ENCODE peak calls at places on chromosomes 3 and 15, in ten cellular contexts. One of them, this sample, is unnamed.
A peak's percentile ranks its signal among the peaks of the same experiment; 100 is the strongest.

GRCh38 chr3:162498626-162499025 is 1002.0 kb downstream of the OTOL1 start:
- DNase-seq in AG04449: no peak
- DNase-seq in colonic mucosa: no peak
- DNase-seq in fibroblast of villous mesenchyme: no peak
- DNase-seq in A549: no peak
- DNase-seq in Peyer's patch: no peak
- DNase-seq in WERI-Rb-1: no peak
- DNase-seq in AG10803: no peak
- DNase-seq in neuronal stem cell: no peak
- DNase-seq in mesenchymal stem cell: no peak
- DNase-seq in this sample: no peak

GRCh38 chr3:119191800-119192199 is 18.4 kb downstream of the UPK1B start:
- DNase-seq in colonic mucosa: no peak
- DNase-seq in AG04449: no peak
- DNase-seq in fibroblast of villous mesenchyme: no peak
- DNase-seq in mesenchymal stem cell: no peak
- DNase-seq in A549: no peak
- DNase-seq in Peyer's patch: no peak
- DNase-seq in WERI-Rb-1: no peak
- DNase-seq in AG10803: no peak
- DNase-seq in neuronal stem cell: no peak
- DNase-seq in this sample: no peak

GRCh38 chr3:174430986-174431385 is 428.1 kb upstream of the NAALADL2 start:
- DNase-seq in mesenchymal stem cell: no peak
- DNase-seq in AG10803: no peak
- DNase-seq in neuronal stem cell: no peak
- DNase-seq in colonic mucosa: no peak
- DNase-seq in AG04449: no peak
- DNase-seq in WERI-Rb-1: no peak
- DNase-seq in Peyer's patch: no peak
- DNase-seq in A549: no peak
- DNase-seq in fibroblast of villous mesenchyme: no peak
- DNase-seq in this sample: no peak

GRCh38 chr3:187741403-187742350 is 3.6 kb downstream of the BCL6 start:
- DNase-seq in AG04449: no peak
- DNase-seq in colonic mucosa: peak; percentile 82
- DNase-seq in AG10803: peak; percentile 82
- DNase-seq in WERI-Rb-1: peak; percentile 55
- DNase-seq in neuronal stem cell: peak; percentile 67
- DNase-seq in fibroblast of villous mesenchyme: peak; percentile 89
- DNase-seq in Peyer's patch: peak; percentile 72
- DNase-seq in A549: peak; percentile 72
- DNase-seq in mesenchymal stem cell: peak; percentile 94
- DNase-seq in this sample: no peak

GRCh38 chr3:38465588-38466154 is 12.0 kb downstream of the ACVR2B start:
- DNase-seq in fibroblast of villous mesenchyme: no peak
- DNase-seq in mesenchymal stem cell: no peak
- DNase-seq in AG04449: no peak
- DNase-seq in neuronal stem cell: no peak
- DNase-seq in AG10803: no peak
- DNase-seq in colonic mucosa: no peak
- DNase-seq in WERI-Rb-1: no peak
- DNase-seq in Peyer's patch: no peak
- DNase-seq in A549: no peak
- DNase-seq in this sample: no peak

GRCh38 chr3:120568624-120569023 is 27.5 kb upstream of the NDUFB4 start:
- DNase-seq in neuronal stem cell: no peak
- DNase-seq in Peyer's patch: no peak
- DNase-seq in WERI-Rb-1: no peak
- DNase-seq in AG04449: no peak
- DNase-seq in colonic mucosa: no peak
- DNase-seq in AG10803: peak; percentile 27
- DNase-seq in A549: no peak
- DNase-seq in mesenchymal stem cell: peak; percentile 6
- DNase-seq in fibroblast of villous mesenchyme: peak; percentile 45
- DNase-seq in this sample: no peak

GRCh38 chr15:31344824-31345605 is 18.4 kb downstream of the KLF13 start:
- DNase-seq in fibroblast of villous mesenchyme: no peak
- DNase-seq in A549: no peak
- DNase-seq in WERI-Rb-1: no peak
- DNase-seq in AG10803: peak; percentile 35
- DNase-seq in colonic mucosa: peak; percentile 92
- DNase-seq in Peyer's patch: peak; percentile 56
- DNase-seq in AG04449: no peak
- DNase-seq in mesenchymal stem cell: no peak
- DNase-seq in neuronal stem cell: no peak
- DNase-seq in this sample: no peak

GRCh38 chr15:37140531-37141053 is 40.2 kb upstream of the MEIS2 start:
- DNase-seq in AG04449: no peak
- DNase-seq in fibroblast of villous mesenchyme: no peak
- DNase-seq in Peyer's patch: no peak
- DNase-seq in neuronal stem cell: no peak
- DNase-seq in AG10803: peak; percentile 53
- DNase-seq in mesenchymal stem cell: no peak
- DNase-seq in A549: no peak
- DNase-seq in WERI-Rb-1: no peak
- DNase-seq in colonic mucosa: no peak
- DNase-seq in this sample: no peak

GRCh38 chr3:149367021-149367840 is 10.2 kb downstream of the TM4SF1 start:
- DNase-seq in AG04449: no peak
- DNase-seq in colonic mucosa: peak; percentile 74
- DNase-seq in WERI-Rb-1: no peak
- DNase-seq in AG10803: no peak
- DNase-seq in A549: peak; percentile 95
- DNase-seq in neuronal stem cell: no peak
- DNase-seq in Peyer's patch: no peak
- DNase-seq in mesenchymal stem cell: peak; percentile 77
- DNase-seq in fibroblast of villous mesenchyme: peak; percentile 44
- DNase-seq in this sample: no peak

GRCh38 chr3:46284981-46285683 is 42.9 kb downstream of the CCR3 start:
- DNase-seq in AG10803: no peak
- DNase-seq in fibroblast of villous mesenchyme: no peak
- DNase-seq in WERI-Rb-1: no peak
- DNase-seq in neuronal stem cell: no peak
- DNase-seq in A549: no peak
- DNase-seq in colonic mucosa: no peak
- DNase-seq in mesenchymal stem cell: no peak
- DNase-seq in AG04449: no peak
- DNase-seq in Peyer's patch: no peak
- DNase-seq in this sample: no peak

GRCh38 chr3:139353920-139354556 is 10.2 kb downstream of the MRPS22 start:
- DNase-seq in AG04449: peak; percentile 7
- DNase-seq in fibroblast of villous mesenchyme: peak; percentile 64
- DNase-seq in WERI-Rb-1: peak; percentile 70
- DNase-seq in colonic mucosa: no peak
- DNase-seq in mesenchymal stem cell: peak; percentile 79
- DNase-seq in neuronal stem cell: no peak
- DNase-seq in AG10803: peak; percentile 65
- DNase-seq in A549: peak; percentile 66
- DNase-seq in Peyer's patch: no peak
- DNase-seq in this sample: no peak

GRCh38 chr15:83658406-83658805 is 4.5 kb downstream of the ADAMTSL3 start:
- DNase-seq in WERI-Rb-1: no peak
- DNase-seq in AG10803: no peak
- DNase-seq in mesenchymal stem cell: no peak
- DNase-seq in colonic mucosa: no peak
- DNase-seq in Peyer's patch: no peak
- DNase-seq in A549: no peak
- DNase-seq in neuronal stem cell: no peak
- DNase-seq in fibroblast of villous mesenchyme: no peak
- DNase-seq in AG04449: no peak
- DNase-seq in this sample: no peak

GRCh38 chr15:87669846-87670245 is 586.7 kb downstream of the NTRK3 start:
- DNase-seq in colonic mucosa: no peak
- DNase-seq in neuronal stem cell: no peak
- DNase-seq in fibroblast of villous mesenchyme: no peak
- DNase-seq in A549: no peak
- DNase-seq in Peyer's patch: no peak
- DNase-seq in mesenchymal stem cell: no peak
- DNase-seq in AG10803: peak; percentile 34
- DNase-seq in WERI-Rb-1: no peak
- DNase-seq in AG04449: no peak
- DNase-seq in this sample: no peak

GRCh38 chr15:90376789-90377188 is 11.3 kb upstream of the IQGAP1 start:
- DNase-seq in WERI-Rb-1: no peak
- DNase-seq in mesenchymal stem cell: no peak
- DNase-seq in A549: no peak
- DNase-seq in fibroblast of villous mesenchyme: no peak
- DNase-seq in Peyer's patch: peak; percentile 49
- DNase-seq in AG04449: no peak
- DNase-seq in AG10803: no peak
- DNase-seq in colonic mucosa: no peak
- DNase-seq in neuronal stem cell: no peak
- DNase-seq in this sample: no peak

GRCh38 chr15:98561169-98561941 is 87.0 kb upstream of the IGF1R start:
- DNase-seq in Peyer's patch: no peak
- DNase-seq in A549: no peak
- DNase-seq in AG04449: no peak
- DNase-seq in WERI-Rb-1: no peak
- DNase-seq in fibroblast of villous mesenchyme: no peak
- DNase-seq in mesenchymal stem cell: no peak
- DNase-seq in AG10803: no peak
- DNase-seq in neuronal stem cell: no peak
- DNase-seq in colonic mucosa: no peak
- DNase-seq in this sample: no peak

GRCh38 chr15:79028411-79028964 is 62.1 kb downstream of the RASGRF1 start:
- DNase-seq in A549: peak; percentile 51
- DNase-seq in WERI-Rb-1: peak; percentile 60
- DNase-seq in AG10803: peak; percentile 6
- DNase-seq in AG04449: no peak
- DNase-seq in mesenchymal stem cell: peak; percentile 43
- DNase-seq in colonic mucosa: peak; percentile 27
- DNase-seq in neuronal stem cell: peak; percentile 62
- DNase-seq in fibroblast of villous mesenchyme: peak; percentile 33
- DNase-seq in Peyer's patch: peak; percentile 35
- DNase-seq in this sample: no peak

DNA sequence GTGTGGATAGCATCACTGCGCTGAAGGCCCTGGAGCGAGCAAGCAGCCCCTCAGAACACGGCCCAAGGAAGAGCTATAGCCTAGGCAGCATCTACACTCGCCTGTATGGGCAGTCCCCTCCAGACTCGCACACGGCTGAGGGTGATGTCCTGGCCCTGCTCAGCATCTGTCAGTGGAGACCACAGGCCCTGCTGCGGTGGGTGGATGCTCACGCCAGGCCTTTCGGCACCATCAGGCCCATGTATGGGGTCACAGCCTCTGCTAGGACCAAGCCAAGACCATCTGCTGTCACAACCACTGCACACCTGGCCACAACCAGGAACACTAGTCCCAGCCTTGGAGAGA is 20.5 kb downstream of the ATRIP start:
- DNase-seq in AG10803: no peak
- DNase-seq in fibroblast of villous mesenchyme: no peak
- DNase-seq in Peyer's patch: no peak
- DNase-seq in mesenchymal stem cell: no peak
- DNase-seq in WERI-Rb-1: no peak
- DNase-seq in neuronal stem cell: no peak
- DNase-seq in AG04449: no peak
- DNase-seq in A549: no peak
- DNase-seq in colonic mucosa: no peak
- DNase-seq in this sample: no peak
- H3K4me3 ChIP-seq in AG10803: peak overlapping the region; percentile 60
- H3K4me3 ChIP-seq in fibroblast of villous mesenchyme: no peak overlapping the region
- H3K4me3 ChIP-seq in Peyer's patch: peak overlapping the region; percentile 71
- H3K4me3 ChIP-seq in mesenchymal stem cell: no peak overlapping the region
- H3K4me3 ChIP-seq in WERI-Rb-1: no peak overlapping the region
- H3K4me3 ChIP-seq in neuronal stem cell: peak overlapping the region; percentile 51
- H3K4me3 ChIP-seq in AG04449: peak overlapping the region; percentile 57
- H3K4me3 ChIP-seq in A549: no peak overlapping the region
- H3K4me3 ChIP-seq in colonic mucosa: peak overlapping the region; percentile 54
- H3K4me3 ChIP-seq in this sample: no peak overlapping the region

DNA sequence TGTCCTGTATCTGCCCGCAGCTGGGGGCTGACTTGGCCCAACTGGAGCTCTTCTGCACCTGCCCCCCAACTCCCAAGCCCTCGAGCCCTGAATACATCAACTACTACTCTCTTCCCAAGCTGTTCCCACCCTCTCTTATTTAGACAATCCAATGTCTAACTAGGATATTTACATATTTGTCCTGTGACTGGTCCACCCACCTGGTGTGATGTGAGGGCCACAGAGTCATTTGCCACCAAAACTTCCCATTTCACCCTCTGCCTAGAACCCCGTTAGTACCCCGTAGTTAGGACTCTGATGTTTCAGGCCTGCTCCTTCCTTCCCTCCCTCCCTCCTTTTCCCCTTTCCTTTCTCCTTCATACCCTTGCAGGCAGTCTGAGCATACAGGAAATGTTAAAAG is 6.4 kb downstream of the CPLX3 start:
- DNase-seq in AG10803: no peak
- DNase-seq in Peyer's patch: no peak
- DNase-seq in WERI-Rb-1: no peak
- DNase-seq in colonic mucosa: no peak
- DNase-seq in A549: no peak
- DNase-seq in neuronal stem cell: no peak
- DNase-seq in AG04449: no peak
- DNase-seq in mesenchymal stem cell: no peak
- DNase-seq in fibroblast of villous mesenchyme: no peak
- DNase-seq in this sample: no peak
- H3K4me3 ChIP-seq in AG10803: no peak overlapping the region
- H3K4me3 ChIP-seq in Peyer's patch: no peak overlapping the region
- H3K4me3 ChIP-seq in WERI-Rb-1: no peak overlapping the region
- H3K4me3 ChIP-seq in colonic mucosa: no peak overlapping the region
- H3K4me3 ChIP-seq in A549: no peak overlapping the region
- H3K4me3 ChIP-seq in neuronal stem cell: no peak overlapping the region
- H3K4me3 ChIP-seq in AG04449: no peak overlapping the region
- H3K4me3 ChIP-seq in mesenchymal stem cell: no peak overlapping the region
- H3K4me3 ChIP-seq in fibroblast of villous mesenchyme: no peak overlapping the region
- H3K4me3 ChIP-seq in this sample: no peak overlapping the region

DNA sequence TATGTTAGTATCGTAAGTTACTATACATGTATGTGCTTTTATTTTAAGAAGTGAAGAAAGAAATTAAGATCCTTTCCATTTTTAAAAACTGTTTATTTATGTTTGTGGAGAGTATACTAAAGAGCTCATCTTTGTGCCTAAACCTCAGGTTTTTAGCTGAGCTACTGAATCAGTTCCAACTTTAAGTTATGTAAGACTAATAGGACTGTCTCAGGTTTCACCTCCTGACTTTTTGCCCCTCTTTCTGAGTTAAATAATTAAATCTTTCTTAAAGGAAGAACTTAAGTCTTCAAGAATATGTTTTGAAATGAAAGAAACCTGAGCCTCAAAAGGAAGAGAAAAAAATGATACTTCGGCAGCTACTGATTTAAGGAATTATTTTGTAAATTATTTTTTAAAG is 2.6 kb downstream of the SLMAP start:
- DNase-seq in fibroblast of villous mesenchyme: peak; percentile 43
- DNase-seq in Peyer's patch: no peak
- DNase-seq in AG04449: no peak
- DNase-seq in colonic mucosa: no peak
- DNase-seq in mesenchymal stem cell: peak; percentile 10
- DNase-seq in WERI-Rb-1: no peak
- DNase-seq in A549: no peak
- DNase-seq in neuronal stem cell: no peak
- DNase-seq in AG10803: peak; percentile 30
- DNase-seq in this sample: no peak
- H3K4me3 ChIP-seq in fibroblast of villous mesenchyme: peak overlapping the region; percentile 82
- H3K4me3 ChIP-seq in Peyer's patch: peak overlapping the region; percentile 83
- H3K4me3 ChIP-seq in AG04449: peak overlapping the region; percentile 89
- H3K4me3 ChIP-seq in colonic mucosa: no peak overlapping the region
- H3K4me3 ChIP-seq in mesenchymal stem cell: no peak overlapping the region
- H3K4me3 ChIP-seq in WERI-Rb-1: no peak overlapping the region
- H3K4me3 ChIP-seq in A549: peak overlapping the region; percentile 95
- H3K4me3 ChIP-seq in neuronal stem cell: peak overlapping the region; percentile 81
- H3K4me3 ChIP-seq in AG10803: peak overlapping the region; percentile 82
- H3K4me3 ChIP-seq in this sample: peak overlapping the region; percentile 9

GRCh38 chr3:55728461-55729100 is 241.5 kb upstream of the WNT5A start:
- DNase-seq in AG04449: no peak
- DNase-seq in fibroblast of villous mesenchyme: no peak
- DNase-seq in WERI-Rb-1: no peak
- DNase-seq in AG10803: no peak
- DNase-seq in Peyer's patch: no peak
- DNase-seq in mesenchymal stem cell: no peak
- DNase-seq in neuronal stem cell: no peak
- DNase-seq in A549: no peak
- DNase-seq in colonic mucosa: no peak
- DNase-seq in this sample: no peak
- H3K4me3 ChIP-seq in AG04449: no peak overlapping the region
- H3K4me3 ChIP-seq in fibroblast of villous mesenchyme: no peak overlapping the region
- H3K4me3 ChIP-seq in WERI-Rb-1: no peak overlapping the region
- H3K4me3 ChIP-seq in AG10803: no peak overlapping the region
- H3K4me3 ChIP-seq in Peyer's patch: no peak overlapping the region
- H3K4me3 ChIP-seq in mesenchymal stem cell: no peak overlapping the region
- H3K4me3 ChIP-seq in neuronal stem cell: no peak overlapping the region
- H3K4me3 ChIP-seq in A549: no peak overlapping the region
- H3K4me3 ChIP-seq in colonic mucosa: no peak overlapping the region
- H3K4me3 ChIP-seq in this sample: no peak overlapping the region